ENCODE peak calls at places on chromosomes 11 and 22, in five cellular contexts. D is skeletal muscle cell, U is ovary, P is right cardiac atrium, I is HepG2. L is an unnamed sample.

GRCh38 chr11:30513087-30513486 is 73.1 kb downstream of the MPPED2 start:
- DNase-seq in D (no peak), U (no peak), P (no peak), I (no peak), L (no peak)

GRCh38 chr11:79054636-79055035 is 386.2 kb downstream of the TENM4 start:
- DNase-seq in D (peak), U (no peak), P (no peak), I (no peak), L (peak)

GRCh38 chr11:47270331-47271271 is 668 bp downstream of the MADD start:
- DNase-seq in D (no peak), U (no peak), P (peak), I (peak), L (no peak)

GRCh38 chr11:70313945-70314344 is 43.5 kb downstream of the PPFIA1 start:
- DNase-seq in D (no peak), U (no peak), P (no peak), I (no peak), L (no peak)

GRCh38 chr11:1353383-1354124 is 36.2 kb upstream of the BRSK2 start:
- DNase-seq in D (no peak), U (no peak), P (no peak), I (no peak), L (no peak)

GRCh38 chr11:83310718-83311117 is 24.6 kb upstream of the CCDC90B start:
- DNase-seq in D (no peak), U (no peak), P (no peak), I (no peak), L (no peak)

GRCh38 chr11:61516675-61517516 is 8.3 kb downstream of the LRRC10B start:
- DNase-seq in D (no peak), U (peak), P (peak), I (peak), L (no peak)

GRCh38 chr22:32830473-32830872 is 29.0 kb downstream of the TIMP3 start:
- DNase-seq in D (no peak), U (peak), P (peak), I (no peak), L (no peak)

GRCh38 chr11:22130462-22131053 is 62.3 kb upstream of the ANO5 start:
- DNase-seq in D (no peak), U (no peak), P (no peak), I (no peak), L (no peak)

GRCh38 chr11:45651841-45652745 is 13.3 kb downstream of the CHST1 start:
- DNase-seq in D (no peak), U (no peak), P (no peak), I (no peak), L (no peak)

GRCh38 chr11:350723-351255 is 18.5 kb upstream of the B4GALNT4 start:
- DNase-seq in D (no peak), U (peak), P (peak), I (no peak), L (no peak)

GRCh38 chr11:61777234-61778090 is 14.9 kb downstream of the TMEM258 start:
- DNase-seq in D (no peak), U (peak), P (peak), I (no peak), L (no peak)

GRCh38 chr11:65637794-65638317 is at the start of gene SIPA1:
- DNase-seq in D (peak), U (peak), P (peak), I (peak), L (peak)

GRCh38 chr11:47154738-47155570 is 21.7 kb downstream of the ARFGAP2 start:
- DNase-seq in D (no peak), U (no peak), P (no peak), I (no peak), L (no peak)

GRCh38 chr11:19766810-19767209 is 54.2 kb downstream of the NAV2 start:
- DNase-seq in D (no peak), U (no peak), P (peak), I (no peak), L (no peak)

GRCh38 chr11:134028368-134028920 is 40.4 kb upstream of the JAM3 start:
- DNase-seq in D (no peak), U (no peak), P (no peak), I (no peak), L (no peak)

GRCh38 chr11:85776951-85777602 is 33.9 kb downstream of the SYTL2 start:
- DNase-seq in D (no peak), U (no peak), P (no peak), I (peak), L (no peak)

GRCh38 chr11:14927146-14927545 is 35.1 kb upstream of the CYP2R1 start:
- DNase-seq in D (no peak), U (no peak), P (no peak), I (no peak), L (no peak)

GRCh38 chr11:71282581-71283351 is 30.4 kb upstream of the SHANK2 start:
- DNase-seq in D (no peak), U (no peak), P (no peak), I (peak), L (no peak)

GRCh38 chr11:48170840-48171233 is 45.8 kb upstream of the OR4B1 start:
- DNase-seq in D (no peak), U (no peak), P (no peak), I (no peak), L (peak)

GRCh38 chr11:120706257-120706656 is 194.7 kb downstream of the GRIK4 start:
- DNase-seq in D (no peak), U (no peak), P (no peak), I (no peak), L (no peak)

GRCh38 chr11:71491531-71492329 is 35.3 kb upstream of the KRTAP5-7 start:
- DNase-seq in D (no peak), U (no peak), P (no peak), I (no peak), L (no peak)

GRCh38 chr22:35589071-35589735 is 27.9 kb downstream of the MB start:
- DNase-seq in D (peak), U (peak), P (no peak), I (no peak), L (peak)

GRCh38 chr22:18909556-18909955 is 3.4 kb downstream of the DGCR6 start:
- DNase-seq in D (no peak), U (no peak), P (no peak), I (no peak), L (no peak)

GRCh38 chr11:284081-285020 is 4.6 kb upstream of the PGGHG start:
- DNase-seq in D (no peak), U (peak), P (peak), I (no peak), L (no peak)

GRCh38 chr11:76783901-76784813 is 1.0 kb downstream of the TSKU start:
- DNase-seq in D (peak), U (peak), P (peak), I (peak), L (no peak)

GRCh38 chr11:100512475-100512874 is 174.6 kb upstream of the ARHGAP42 start:
- DNase-seq in D (no peak), U (no peak), P (no peak), I (no peak), L (no peak)

GRCh38 chr11:83816572-83817187 is 530.5 kb upstream of the CCDC90B start:
- DNase-seq in D (no peak), U (no peak), P (no peak), I (peak), L (no peak)

GRCh38 chr11:130796828-130797227 is 119.5 kb downstream of the SNX19 start:
- DNase-seq in D (no peak), U (no peak), P (no peak), I (no peak), L (no peak)

GRCh38 chr11:3799883-3800282 is 2.5 kb upstream of the NUP98 start:
- DNase-seq in D (no peak), U (no peak), P (no peak), I (no peak), L (no peak)

GRCh38 chr11:12288212-12288933 is 89.0 kb upstream of the PARVA start:
- DNase-seq in D (peak), U (peak), P (peak), I (peak), L (peak)

GRCh38 chr11:120516461-120517389 is 5.2 kb downstream of the GRIK4 start:
- DNase-seq in D (no peak), U (peak), P (no peak), I (peak), L (no peak)

GRCh38 chr22:48453751-48454485 is 1373.8 kb downstream of the BRD1 start:
- DNase-seq in D (no peak), U (peak), P (no peak), I (no peak), L (no peak)

GRCh38 chr22:46936378-46936916 is 174.0 kb downstream of the TBC1D22A start:
- DNase-seq in D (no peak), U (peak), P (peak), I (peak), L (no peak)

GRCh38 chr11:57205046-57205671 is 23.4 kb downstream of the LRRC55 start:
- DNase-seq in D (no peak), U (no peak), P (peak), I (no peak), L (peak)

GRCh38 chr11:57501951-57502350 is 13.6 kb downstream of the SLC43A1 start:
- DNase-seq in D (no peak), U (no peak), P (no peak), I (no peak), L (no peak)

GRCh38 chr11:19790831-19791552 is 78.4 kb downstream of the NAV2 start:
- DNase-seq in D (no peak), U (no peak), P (no peak), I (no peak), L (no peak)

GRCh38 chr11:66290332-66290629 is 1.3 kb upstream of the YIF1A start:
- DNase-seq in D (no peak), U (no peak), P (no peak), I (no peak), L (no peak)

GRCh38 chr11:60155928-60156327 is 27.0 kb downstream of the MS4A6A start:
- DNase-seq in D (no peak), U (no peak), P (no peak), I (no peak), L (no peak)

GRCh38 chr11:101583180-101584128 is at the start of gene TRPC6:
- DNase-seq in D (no peak), U (peak), P (peak), I (no peak), L (no peak)

GRCh38 chr11:128825050-128825806 is 41.9 kb downstream of the KCNJ1 start:
- DNase-seq in D (no peak), U (no peak), P (peak), I (no peak), L (no peak)

GRCh38 chr11:128827494-128827893 is 39.6 kb downstream of the KCNJ1 start:
- DNase-seq in D (no peak), U (no peak), P (no peak), I (no peak), L (no peak)

GRCh38 chr11:128819198-128819597 is 47.9 kb downstream of the KCNJ1 start:
- DNase-seq in D (no peak), U (no peak), P (no peak), I (no peak), L (no peak)

GRCh38 chr11:128824199-128825049 is 42.7 kb downstream of the KCNJ1 start:
- DNase-seq in D (no peak), U (peak), P (peak), I (no peak), L (no peak)

DNA sequence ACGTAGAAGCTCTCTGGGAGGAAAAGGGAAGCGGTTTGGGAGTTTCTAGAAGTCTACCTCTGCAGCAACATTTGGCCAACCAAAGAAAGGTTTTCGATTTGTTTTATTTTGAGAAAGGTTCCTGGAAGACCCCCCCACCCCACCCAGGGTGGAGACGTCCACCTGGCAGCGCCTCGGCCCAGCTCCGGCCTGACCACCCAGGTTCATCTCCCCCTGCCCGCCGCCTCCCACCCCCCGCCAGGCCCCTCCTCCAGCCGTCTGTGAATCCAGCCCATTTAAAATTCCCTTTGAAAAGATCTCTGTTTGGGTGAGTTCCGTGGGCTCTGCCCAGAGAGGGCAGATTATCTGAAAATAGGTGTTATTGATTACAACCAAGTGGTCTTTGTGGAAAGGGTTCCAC is 43.3 kb downstream of the KCNJ1 start:
- DNase-seq in D (no peak), U (no peak), P (no peak), I (no peak), L (no peak)
- H3K4me3 ChIP-seq in D (peak), U (no peak), P (peak), I (no peak), L (no peak)

DNA sequence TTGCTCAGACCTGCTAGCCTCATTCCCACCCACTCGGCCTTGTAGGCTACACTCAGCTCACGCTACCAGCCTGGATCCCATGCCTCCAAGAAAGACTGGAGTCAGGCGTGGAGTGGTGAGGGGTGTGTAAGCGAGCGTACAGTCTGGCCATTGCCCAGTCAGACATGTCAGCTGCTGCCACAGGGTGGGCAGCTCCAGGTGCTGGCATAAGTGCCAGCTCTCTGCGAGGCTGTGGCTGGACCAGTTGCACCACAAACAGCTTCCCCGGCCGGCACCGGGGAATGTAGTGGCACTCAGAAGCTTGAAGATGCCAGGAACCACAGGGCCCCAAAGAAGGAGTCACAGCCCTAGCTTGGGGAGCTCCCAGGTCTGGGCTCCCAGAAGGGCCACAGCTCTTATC is 6.3 kb downstream of the SBF2 start:
- DNase-seq in D (no peak), U (no peak), P (no peak), I (no peak), L (no peak)
- H3K4me3 ChIP-seq in D (no peak), U (no peak), P (no peak), I (no peak), L (no peak)

GRCh38 chr11:34513674-34513995 is at the start of gene ELF5:
- DNase-seq in D (no peak), U (no peak), P (no peak), I (no peak), L (no peak)
- H3K4me3 ChIP-seq in D (no peak), U (no peak), P (no peak), I (peak), L (no peak)

GRCh38 chr11:73012121-73012863 is 129.8 kb downstream of the FCHSD2 start:
- DNase-seq in D (no peak), U (no peak), P (no peak), I (no peak), L (no peak)
- H3K4me3 ChIP-seq in D (no peak), U (no peak), P (no peak), I (no peak), L (no peak)

GRCh38 chr11:125167292-125167953 is 2.9 kb downstream of the PKNOX2 start:
- DNase-seq in D (no peak), U (peak), P (peak), I (no peak), L (no peak)
- H3K4me3 ChIP-seq in D (peak), U (peak), P (peak), I (no peak), L (no peak)

GRCh38 chr11:68032003-68032402 is 1.5 kb downstream of the NDUFS8 start:
- DNase-seq in D (no peak), U (no peak), P (no peak), I (no peak), L (no peak)
- H3K4me3 ChIP-seq in D (no peak), U (no peak), P (no peak), I (peak), L (no peak)

GRCh38 chr11:125128450-125128849 is 17.0 kb upstream of the TMEM218 start:
- DNase-seq in D (peak), U (no peak), P (no peak), I (no peak), L (peak)

GRCh38 chr11:125117429-125117828 is 6.0 kb upstream of the TMEM218 start:
- DNase-seq in D (no peak), U (no peak), P (no peak), I (no peak), L (no peak)

GRCh38 chr11:125123947-125124633 is 12.7 kb upstream of the TMEM218 start:
- DNase-seq in D (no peak), U (peak), P (peak), I (peak), L (no peak)

GRCh38 chr11:125123194-125123946 is 11.9 kb upstream of the TMEM218 start:
- DNase-seq in D (no peak), U (no peak), P (no peak), I (no peak), L (no peak)
- H3K4me3 ChIP-seq in D (no peak), U (no peak), P (no peak), I (peak), L (no peak)

GRCh38 chr22:44523981-44524759 is 26.1 kb upstream of the RTL6 start:
- DNase-seq in D (peak), U (peak), P (peak), I (no peak), L (peak)
- H3K4me3 ChIP-seq in D (peak), U (no peak), P (no peak), I (no peak), L (no peak)

DNA sequence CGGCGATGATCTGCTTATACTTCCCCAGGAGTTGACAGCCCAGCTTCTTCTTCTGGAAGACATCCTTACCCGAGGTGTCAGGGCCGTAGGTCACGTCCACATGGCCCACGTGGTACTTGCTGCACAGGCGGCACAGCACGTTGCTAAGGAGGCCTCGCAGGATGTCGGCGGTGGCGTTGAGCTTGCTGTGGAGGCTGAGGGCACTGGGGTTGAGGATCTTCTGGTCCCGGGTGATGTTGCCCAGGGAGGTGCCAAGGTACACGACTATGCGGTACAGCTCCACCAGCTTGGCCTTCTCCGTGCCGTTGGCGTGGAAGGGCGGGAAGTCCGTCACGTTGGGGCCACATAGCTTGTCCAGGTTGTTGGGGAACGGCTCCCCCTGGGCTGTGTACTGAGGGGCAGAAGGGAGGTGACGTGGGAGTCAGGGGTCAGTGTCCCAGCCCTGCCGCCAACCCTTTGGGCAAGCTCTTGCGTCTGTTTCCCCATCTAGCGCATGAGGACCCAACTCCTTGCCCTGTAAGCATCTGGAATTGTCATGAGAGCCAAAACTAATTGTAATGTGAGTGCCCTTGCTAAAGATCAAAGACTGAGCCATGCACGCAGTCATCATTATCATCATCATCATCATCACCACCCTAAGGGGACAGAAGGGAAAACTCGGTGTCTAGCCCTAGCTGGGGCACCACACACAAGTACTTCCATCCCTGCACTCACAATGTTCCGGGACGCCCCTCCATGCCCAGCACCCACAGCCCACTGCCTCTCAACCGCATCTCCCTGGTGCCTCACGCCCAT is 2.7 kb downstream of the LIF start:
- DNase-seq in D (no peak), U (no peak), P (no peak), I (no peak), L (no peak)
- H3K4me3 ChIP-seq in D (no peak), U (no peak), P (no peak), I (no peak), L (no peak)

DNA sequence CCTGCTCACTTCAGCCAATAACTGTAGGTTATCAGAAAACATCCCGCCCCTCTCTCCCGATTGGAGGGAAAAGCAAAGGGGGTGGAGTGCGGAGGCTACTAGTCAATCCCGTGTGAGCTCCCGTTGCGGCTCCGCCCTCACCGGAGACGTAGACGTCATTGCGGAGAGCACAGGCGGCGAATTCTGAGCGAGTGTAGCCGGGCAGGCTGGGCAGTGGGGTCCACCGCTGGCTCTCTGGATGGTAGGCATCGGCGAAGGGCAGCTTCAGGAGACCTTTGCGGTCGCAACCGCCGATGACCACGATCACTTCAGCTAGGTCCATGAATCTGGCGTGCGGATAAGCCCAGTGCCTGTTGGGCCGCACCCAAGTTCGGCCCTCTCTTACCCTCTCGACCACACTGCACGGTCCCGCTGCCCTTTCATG is 4.7 kb downstream of the KLHL35 start:
- DNase-seq in D (peak), U (peak), P (peak), I (peak), L (no peak)
- H3K4me3 ChIP-seq in D (peak), U (peak), P (peak), I (peak), L (peak)